ENCODE peak calls at places on chromosomes 16 and 17, in six cellular contexts. One of them, this sample, is unnamed. For H3K4me1, the result is how much of the 10 kb centered on the place peaks cover.

GRCh38 chr17:49694847-49695697 is 12.7 kb downstream of the SLC35B1 start:
- DNase-seq in ovary: peak
- DNase-seq in spleen: peak
- DNase-seq in CD8-positive, alpha-beta T cell: peak
- DNase-seq in tibial nerve: peak
- DNase-seq in body of pancreas: peak
- DNase-seq in this sample: peak

GRCh38 chr17:81203136-81203535 is 19.6 kb downstream of the CEP131 start:
- DNase-seq in tibial nerve: no peak
- DNase-seq in body of pancreas: no peak
- DNase-seq in ovary: no peak
- DNase-seq in CD8-positive, alpha-beta T cell: no peak
- DNase-seq in spleen: no peak
- DNase-seq in this sample: no peak

GRCh38 chr17:60169921-60170817 is 20.4 kb downstream of the CA4 start:
- DNase-seq in spleen: no peak
- DNase-seq in ovary: no peak
- DNase-seq in body of pancreas: no peak
- DNase-seq in CD8-positive, alpha-beta T cell: no peak
- DNase-seq in tibial nerve: no peak
- DNase-seq in this sample: no peak

GRCh38 chr16:84654238-84654637 is 5.9 kb downstream of the KLHL36 start:
- DNase-seq in body of pancreas: no peak
- DNase-seq in spleen: no peak
- DNase-seq in tibial nerve: no peak
- DNase-seq in CD8-positive, alpha-beta T cell: no peak
- DNase-seq in ovary: no peak
- DNase-seq in this sample: no peak

GRCh38 chr17:51362818-51363598 is 102.7 kb downstream of the UTP18 start:
- DNase-seq in spleen: no peak
- DNase-seq in tibial nerve: no peak
- DNase-seq in CD8-positive, alpha-beta T cell: no peak
- DNase-seq in body of pancreas: no peak
- DNase-seq in ovary: no peak
- DNase-seq in this sample: no peak

GRCh38 chr17:32253117-32253611 is 12.5 kb upstream of the RHBDL3 start:
- DNase-seq in spleen: peak
- DNase-seq in ovary: peak
- DNase-seq in body of pancreas: peak
- DNase-seq in CD8-positive, alpha-beta T cell: peak
- DNase-seq in tibial nerve: peak
- DNase-seq in this sample: peak

GRCh38 chr17:41689497-41690299 is 1.0 kb downstream of the EIF1 start:
- DNase-seq in spleen: no peak
- DNase-seq in CD8-positive, alpha-beta T cell: peak
- DNase-seq in tibial nerve: peak
- DNase-seq in body of pancreas: peak
- DNase-seq in ovary: no peak
- DNase-seq in this sample: no peak

GRCh38 chr17:42281571-42282096 is 5.4 kb upstream of the STAT5B start:
- DNase-seq in CD8-positive, alpha-beta T cell: no peak
- DNase-seq in ovary: peak
- DNase-seq in body of pancreas: peak
- DNase-seq in tibial nerve: no peak
- DNase-seq in spleen: no peak
- DNase-seq in this sample: no peak

GRCh38 chr16:69619514-69619913 is 53.7 kb downstream of the NFAT5 start:
- DNase-seq in ovary: no peak
- DNase-seq in body of pancreas: no peak
- DNase-seq in spleen: no peak
- DNase-seq in tibial nerve: no peak
- DNase-seq in CD8-positive, alpha-beta T cell: no peak
- DNase-seq in this sample: no peak

GRCh38 chr17:6574689-6575595 is 18.6 kb upstream of the PITPNM3 start:
- DNase-seq in tibial nerve: no peak
- DNase-seq in body of pancreas: peak
- DNase-seq in ovary: peak
- DNase-seq in CD8-positive, alpha-beta T cell: peak
- DNase-seq in spleen: peak
- DNase-seq in this sample: peak

GRCh38 chr17:45574376-45574775 is 83.9 kb upstream of the PLEKHM1 start:
- DNase-seq in CD8-positive, alpha-beta T cell: no peak
- DNase-seq in ovary: no peak
- DNase-seq in spleen: no peak
- DNase-seq in tibial nerve: no peak
- DNase-seq in body of pancreas: no peak
- DNase-seq in this sample: no peak

GRCh38 chr17:9389116-9389515 is 186.5 kb downstream of the STX8 start:
- DNase-seq in spleen: no peak
- DNase-seq in ovary: no peak
- DNase-seq in body of pancreas: peak
- DNase-seq in CD8-positive, alpha-beta T cell: no peak
- DNase-seq in tibial nerve: no peak
- DNase-seq in this sample: no peak

GRCh38 chr16:47643610-47644009 is 182.5 kb downstream of the PHKB start:
- DNase-seq in body of pancreas: no peak
- DNase-seq in ovary: no peak
- DNase-seq in CD8-positive, alpha-beta T cell: no peak
- DNase-seq in spleen: no peak
- DNase-seq in tibial nerve: no peak
- DNase-seq in this sample: no peak

GRCh38 chr17:83062011-83062817 is 17.2 kb upstream of the METRNL start:
- DNase-seq in ovary: peak
- DNase-seq in spleen: peak
- DNase-seq in CD8-positive, alpha-beta T cell: no peak
- DNase-seq in body of pancreas: no peak
- DNase-seq in tibial nerve: peak
- DNase-seq in this sample: peak

GRCh38 chr16:3458852-3459361 is 15.4 kb downstream of the NAA60 start:
- DNase-seq in spleen: no peak
- DNase-seq in body of pancreas: peak
- DNase-seq in tibial nerve: no peak
- DNase-seq in CD8-positive, alpha-beta T cell: no peak
- DNase-seq in ovary: no peak
- DNase-seq in this sample: no peak

GRCh38 chr17:47694818-47695663 is 1.1 kb downstream of the TBKBP1 start:
- DNase-seq in ovary: peak
- DNase-seq in spleen: peak
- DNase-seq in CD8-positive, alpha-beta T cell: no peak
- DNase-seq in body of pancreas: peak
- DNase-seq in tibial nerve: peak
- DNase-seq in this sample: peak

GRCh38 chr16:30472328-30472942 is at the start of gene ITGAL:
- DNase-seq in CD8-positive, alpha-beta T cell: peak
- DNase-seq in tibial nerve: peak
- DNase-seq in ovary: no peak
- DNase-seq in spleen: peak
- DNase-seq in body of pancreas: peak
- DNase-seq in this sample: no peak

GRCh38 chr17:68431661-68432071 is 25.6 kb downstream of the WIPI1 start:
- DNase-seq in spleen: peak
- DNase-seq in ovary: no peak
- DNase-seq in CD8-positive, alpha-beta T cell: peak
- DNase-seq in tibial nerve: no peak
- DNase-seq in body of pancreas: no peak
- DNase-seq in this sample: no peak

GRCh38 chr17:40313660-40314556 is 4.9 kb downstream of the RARA start:
- DNase-seq in body of pancreas: no peak
- DNase-seq in tibial nerve: no peak
- DNase-seq in spleen: no peak
- DNase-seq in CD8-positive, alpha-beta T cell: no peak
- DNase-seq in ovary: no peak
- DNase-seq in this sample: no peak

GRCh38 chr16:4847774-4848587 is 700 bp downstream of the UBN1 start:
- DNase-seq in spleen: peak
- DNase-seq in tibial nerve: peak
- DNase-seq in body of pancreas: peak
- DNase-seq in CD8-positive, alpha-beta T cell: peak
- DNase-seq in ovary: peak
- DNase-seq in this sample: no peak

GRCh38 chr17:50361561-50362480 is 11.2 kb downstream of the MRPL27 start:
- DNase-seq in spleen: no peak
- DNase-seq in ovary: no peak
- DNase-seq in tibial nerve: peak
- DNase-seq in CD8-positive, alpha-beta T cell: peak
- DNase-seq in body of pancreas: peak
- DNase-seq in this sample: no peak

GRCh38 chr16:72468582-72468981 is 296.6 kb upstream of the PMFBP1 start:
- DNase-seq in tibial nerve: no peak
- DNase-seq in spleen: no peak
- DNase-seq in ovary: no peak
- DNase-seq in body of pancreas: no peak
- DNase-seq in CD8-positive, alpha-beta T cell: no peak
- DNase-seq in this sample: no peak

GRCh38 chr17:7224110-7224509 is 4.4 kb downstream of the ACADVL start:
- DNase-seq in tibial nerve: no peak
- DNase-seq in spleen: no peak
- DNase-seq in body of pancreas: no peak
- DNase-seq in CD8-positive, alpha-beta T cell: no peak
- DNase-seq in ovary: no peak
- DNase-seq in this sample: no peak

GRCh38 chr16:80319181-80319580 is 221.6 kb upstream of the DYNLRB2 start:
- DNase-seq in body of pancreas: no peak
- DNase-seq in CD8-positive, alpha-beta T cell: no peak
- DNase-seq in tibial nerve: no peak
- DNase-seq in spleen: no peak
- DNase-seq in ovary: no peak
- DNase-seq in this sample: no peak

GRCh38 chr17:67452681-67453554 is 75.8 kb downstream of the PITPNC1 start:
- DNase-seq in CD8-positive, alpha-beta T cell: no peak
- DNase-seq in body of pancreas: no peak
- DNase-seq in spleen: no peak
- DNase-seq in ovary: no peak
- DNase-seq in tibial nerve: no peak
- DNase-seq in this sample: no peak

DNA sequence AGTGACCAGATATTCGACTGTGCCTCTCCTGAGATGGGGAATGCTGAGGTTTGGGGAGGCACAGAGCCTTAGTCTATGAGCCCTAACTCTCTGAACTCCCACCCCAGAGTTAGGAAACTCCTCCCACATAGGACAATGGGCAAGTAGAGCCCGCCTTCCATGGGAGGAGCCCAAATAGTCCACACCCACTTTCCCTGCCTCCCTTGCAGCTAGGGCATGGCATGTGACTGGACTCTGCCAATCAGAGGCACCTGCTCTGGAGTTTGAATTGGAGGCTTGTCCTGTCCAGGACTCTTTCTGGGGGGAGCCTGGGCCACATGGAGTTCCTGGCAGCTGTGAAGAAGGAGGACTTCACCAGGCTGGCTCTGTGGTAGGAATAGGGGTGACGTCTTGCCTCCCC is 48.4 kb downstream of the SOCS1 start:
- DNase-seq in tibial nerve: no peak
- DNase-seq in ovary: no peak
- DNase-seq in CD8-positive, alpha-beta T cell: no peak
- DNase-seq in body of pancreas: no peak
- DNase-seq in spleen: no peak
- DNase-seq in this sample: no peak
- H3K4me1 ChIP-seq in tibial nerve: under half
- H3K4me1 ChIP-seq in ovary: under half
- H3K4me1 ChIP-seq in CD8-positive, alpha-beta T cell: under half
- H3K4me1 ChIP-seq in body of pancreas: under half
- H3K4me1 ChIP-seq in spleen: half or more
- H3K4me1 ChIP-seq in this sample: under half

GRCh38 chr17:2779545-2779944 is 16.7 kb upstream of the RAP1GAP2 start:
- DNase-seq in body of pancreas: no peak
- DNase-seq in tibial nerve: no peak
- DNase-seq in ovary: no peak
- DNase-seq in spleen: no peak
- DNase-seq in CD8-positive, alpha-beta T cell: no peak
- DNase-seq in this sample: no peak

GRCh38 chr17:2776589-2777241 is 19.5 kb upstream of the RAP1GAP2 start:
- DNase-seq in CD8-positive, alpha-beta T cell: no peak
- DNase-seq in body of pancreas: no peak
- DNase-seq in spleen: no peak
- DNase-seq in ovary: no peak
- DNase-seq in tibial nerve: no peak
- DNase-seq in this sample: no peak

GRCh38 chr17:2778489-2778888 is 17.7 kb upstream of the RAP1GAP2 start:
- DNase-seq in ovary: no peak
- DNase-seq in CD8-positive, alpha-beta T cell: no peak
- DNase-seq in tibial nerve: no peak
- DNase-seq in spleen: no peak
- DNase-seq in body of pancreas: no peak
- DNase-seq in this sample: no peak

GRCh38 chr17:2780256-2780655 is 16.0 kb upstream of the RAP1GAP2 start:
- DNase-seq in CD8-positive, alpha-beta T cell: no peak
- DNase-seq in tibial nerve: no peak
- DNase-seq in spleen: no peak
- DNase-seq in ovary: no peak
- DNase-seq in body of pancreas: no peak
- DNase-seq in this sample: no peak

DNA sequence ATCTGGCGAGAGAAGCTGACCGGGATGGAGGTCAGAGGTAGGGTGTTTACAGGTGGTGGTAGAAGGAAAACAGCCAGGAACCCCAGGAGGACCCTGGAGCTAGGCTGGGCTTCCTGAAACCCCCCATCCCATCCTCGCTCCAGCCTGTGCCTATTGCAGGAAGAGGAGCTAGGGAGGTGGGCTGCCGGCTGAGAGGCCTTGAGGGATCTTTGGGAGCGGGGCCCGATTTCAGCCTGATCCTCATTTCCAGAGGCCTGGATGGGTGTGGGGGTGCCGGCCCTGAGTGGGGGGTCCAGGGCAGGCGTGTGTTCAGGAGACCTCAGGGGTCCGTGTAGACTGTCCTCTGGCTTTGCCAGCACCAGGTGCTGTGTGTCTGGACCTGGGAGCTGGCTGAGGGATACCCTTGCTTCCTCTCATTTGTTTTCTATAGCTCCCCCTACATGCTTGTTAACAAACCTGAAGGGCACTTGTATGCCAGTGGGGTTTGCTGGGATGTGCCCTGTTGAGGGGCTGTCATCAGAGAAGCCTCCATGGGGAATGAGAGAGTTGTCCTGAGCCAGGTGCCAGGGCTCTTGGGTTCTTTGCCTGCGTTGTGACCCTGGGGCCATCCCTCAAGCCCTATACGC is 18.9 kb upstream of the RAP1GAP2 start:
- DNase-seq in ovary: no peak
- DNase-seq in tibial nerve: no peak
- DNase-seq in body of pancreas: no peak
- DNase-seq in CD8-positive, alpha-beta T cell: no peak
- DNase-seq in spleen: no peak
- DNase-seq in this sample: no peak
- TF ChIP-seq CTCF in ovary: no peak
- TF ChIP-seq CTCF in tibial nerve: no peak
- TF ChIP-seq CTCF in body of pancreas: no peak
- TF ChIP-seq CTCF in CD8-positive, alpha-beta T cell: no peak
- TF ChIP-seq CTCF in spleen: no peak
- TF ChIP-seq CTCF in this sample: no peak

GRCh38 chr16:61820820-61821219 is 215.4 kb downstream of the CDH8 start:
- DNase-seq in spleen: no peak
- DNase-seq in body of pancreas: no peak
- DNase-seq in tibial nerve: no peak
- DNase-seq in ovary: no peak
- DNase-seq in CD8-positive, alpha-beta T cell: no peak
- DNase-seq in this sample: no peak
- H3K4me1 ChIP-seq in spleen: under half
- H3K4me1 ChIP-seq in body of pancreas: under half
- H3K4me1 ChIP-seq in tibial nerve: under half
- H3K4me1 ChIP-seq in ovary: under half
- H3K4me1 ChIP-seq in CD8-positive, alpha-beta T cell: under half
- H3K4me1 ChIP-seq in this sample: under half

GRCh38 chr17:75896360-75897075 is at the start of gene TRIM65:
- DNase-seq in tibial nerve: peak
- DNase-seq in spleen: peak
- DNase-seq in ovary: peak
- DNase-seq in CD8-positive, alpha-beta T cell: peak
- DNase-seq in body of pancreas: peak
- DNase-seq in this sample: peak
- TF ChIP-seq CTCF in tibial nerve: peak
- TF ChIP-seq CTCF in spleen: peak
- TF ChIP-seq CTCF in ovary: peak
- TF ChIP-seq CTCF in CD8-positive, alpha-beta T cell: peak
- TF ChIP-seq CTCF in body of pancreas: peak
- TF ChIP-seq CTCF in this sample: peak